ENCODE peak calls at places on chromosomes 12 and 14, in seven cellular contexts. D is CD4-positive, CD25-positive, alpha-beta regulatory T cell; M is tibial nerve; C is psoas muscle; I is right atrium auricular region; Q is left ventricle myocardium inferior; V is K562. K is an unnamed sample. For H3K4me1, the result is how much of the 10 kb centered on the place peaks cover.

GRCh38 chr12:103181366-103182152 is 224.1 kb downstream of the ASCL1 start:
- DNase-seq in D (no peak), M (no peak), C (no peak), I (no peak), Q (no peak), V (no peak), K (no peak)

GRCh38 chr12:107328442-107329133 is 235.2 kb upstream of the CRY1 start:
- DNase-seq in D (no peak), M (no peak), C (no peak), I (no peak), Q (no peak), V (no peak), K (no peak)

GRCh38 chr12:106226884-106227640 is 20.8 kb downstream of the CKAP4 start:
- DNase-seq in D (no peak), M (no peak), C (no peak), I (peak), Q (no peak), V (peak), K (no peak)

GRCh38 chr12:120265483-120266179 is at the start of gene PXN:
- DNase-seq in D (peak), M (peak), C (peak), I (peak), Q (peak), V (peak), K (peak)

GRCh38 chr14:71597955-71598659 is 334.1 kb upstream of the RGS6 start:
- DNase-seq in D (no peak), M (no peak), C (no peak), I (no peak), Q (no peak), V (no peak), K (no peak)

GRCh38 chr14:56137842-56138241 is 19.6 kb downstream of the PELI2 start:
- DNase-seq in D (no peak), M (no peak), C (no peak), I (no peak), Q (no peak), V (no peak), K (no peak)

GRCh38 chr12:70178038-70178437 is 65.2 kb upstream of the CNOT2 start:
- DNase-seq in D (no peak), M (no peak), C (no peak), I (no peak), Q (no peak), V (no peak), K (no peak)

GRCh38 chr12:119592232-119592631 is 1.3 kb upstream of the TMEM233 start:
- DNase-seq in D (no peak), M (no peak), C (no peak), I (no peak), Q (no peak), V (peak), K (no peak)

GRCh38 chr12:109743076-109743910 is 29.7 kb downstream of the FAM222A start:
- DNase-seq in D (no peak), M (peak), C (peak), I (no peak), Q (peak), V (no peak), K (peak)

GRCh38 chr12:131356485-131356884 is 354.4 kb upstream of the SFSWAP start:
- DNase-seq in D (no peak), M (no peak), C (no peak), I (no peak), Q (no peak), V (no peak), K (no peak)

GRCh38 chr14:51597511-51597920 is 54.2 kb upstream of the FRMD6 start:
- DNase-seq in D (no peak), M (no peak), C (no peak), I (no peak), Q (no peak), V (no peak), K (no peak)

GRCh38 chr14:71532349-71532748 is 399.9 kb upstream of the RGS6 start:
- DNase-seq in D (no peak), M (no peak), C (no peak), I (peak), Q (no peak), V (no peak), K (no peak)

GRCh38 chr12:99157946-99158345 is 489.6 kb upstream of the GARIN6 start:
- DNase-seq in D (no peak), M (no peak), C (no peak), I (no peak), Q (no peak), V (no peak), K (no peak)

GRCh38 chr12:3168775-3169221 is 91.6 kb downstream of the TSPAN9 start:
- DNase-seq in D (no peak), M (no peak), C (peak), I (no peak), Q (no peak), V (no peak), K (peak)

GRCh38 chr14:47674546-47675238 is 713 bp downstream of the MDGA2 start:
- DNase-seq in D (no peak), M (no peak), C (no peak), I (no peak), Q (no peak), V (no peak), K (no peak)

GRCh38 chr14:104444159-104445030 is 135.2 kb upstream of the C14orf180 start:
- DNase-seq in D (no peak), M (no peak), C (no peak), I (no peak), Q (no peak), V (no peak), K (no peak)

GRCh38 chr12:120089796-120090195 is 26.8 kb downstream of the RAB35 start:
- DNase-seq in D (no peak), M (no peak), C (no peak), I (no peak), Q (no peak), V (no peak), K (no peak)

GRCh38 chr12:47270782-47271664 is 191.3 kb upstream of the AMIGO2 start:
- DNase-seq in D (no peak), M (no peak), C (no peak), I (no peak), Q (no peak), V (no peak), K (no peak)

GRCh38 chr14:103199141-103199540 is 75.9 kb downstream of the TNFAIP2 start:
- DNase-seq in D (no peak), M (no peak), C (peak), I (peak), Q (no peak), V (no peak), K (peak)

GRCh38 chr12:93624595-93625294 is 52.3 kb downstream of the SOCS2 start:
- DNase-seq in D (no peak), M (no peak), C (no peak), I (no peak), Q (no peak), V (peak), K (no peak)

GRCh38 chr12:58602179-58602578 is 318.1 kb downstream of the LRIG3 start:
- DNase-seq in D (no peak), M (no peak), C (no peak), I (no peak), Q (no peak), V (no peak), K (no peak)

GRCh38 chr12:107990325-107990724 is 138.8 kb upstream of the WSCD2 start:
- DNase-seq in D (no peak), M (no peak), C (peak), I (no peak), Q (peak), V (peak), K (peak)

GRCh38 chr14:105486974-105487448 is 325 bp downstream of the CRIP1 start:
- DNase-seq in D (peak), M (no peak), C (peak), I (peak), Q (peak), V (no peak), K (peak)

GRCh38 chr14:57883061-57883460 is 17.2 kb upstream of the SLC35F4 start:
- DNase-seq in D (no peak), M (no peak), C (no peak), I (no peak), Q (no peak), V (no peak), K (no peak)

GRCh38 chr12:79648872-79649271 is 41.9 kb downstream of the PAWR start:
- DNase-seq in D (no peak), M (no peak), C (no peak), I (no peak), Q (no peak), V (no peak), K (no peak)

GRCh38 chr12:62251609-62251958 is 8.6 kb upstream of the USP15 start:
- DNase-seq in D (no peak), M (no peak), C (no peak), I (no peak), Q (no peak), V (no peak), K (no peak)

GRCh38 chr14:84254205-84254788 is 1275.6 kb upstream of the FLRT2 start:
- DNase-seq in D (no peak), M (no peak), C (no peak), I (no peak), Q (no peak), V (no peak), K (peak)

GRCh38 chr14:71594828-71595227 is 337.4 kb upstream of the RGS6 start:
- DNase-seq in D (no peak), M (no peak), C (no peak), I (no peak), Q (no peak), V (no peak), K (no peak)

GRCh38 chr14:74417611-74418010 is 8.4 kb downstream of the SYNDIG1L start:
- DNase-seq in D (no peak), M (no peak), C (no peak), I (no peak), Q (no peak), V (no peak), K (no peak)

GRCh38 chr14:20690848-20691640 is 2.5 kb downstream of the ANG start:
- DNase-seq in D (peak), M (no peak), C (no peak), I (peak), Q (no peak), V (peak), K (peak)

GRCh38 chr14:56294125-56294524 is 175.9 kb downstream of the PELI2 start:
- DNase-seq in D (no peak), M (no peak), C (no peak), I (no peak), Q (no peak), V (no peak), K (no peak)

GRCh38 chr12:115132145-115132544 is 448.2 kb upstream of the TBX3 start:
- DNase-seq in D (no peak), M (no peak), C (no peak), I (no peak), Q (no peak), V (no peak), K (no peak)

GRCh38 chr12:124517260-124518050 is 50.0 kb downstream of the NCOR2 start:
- DNase-seq in D (no peak), M (peak), C (peak), I (no peak), Q (peak), V (no peak), K (peak)

GRCh38 chr14:84228702-84229101 is 1301.2 kb upstream of the FLRT2 start:
- DNase-seq in D (no peak), M (no peak), C (no peak), I (no peak), Q (no peak), V (no peak), K (no peak)

GRCh38 chr12:51621155-51621922 is 30.3 kb downstream of the SCN8A start:
- DNase-seq in D (no peak), M (no peak), C (no peak), I (no peak), Q (no peak), V (no peak), K (no peak)

GRCh38 chr14:105136401-105137322 is 31.9 kb downstream of the JAG2 start:
- DNase-seq in D (no peak), M (no peak), C (no peak), I (no peak), Q (no peak), V (no peak), K (no peak)

GRCh38 chr14:50055461-50056228 is 60.7 kb downstream of the VCPKMT start:
- DNase-seq in D (no peak), M (no peak), C (no peak), I (no peak), Q (no peak), V (no peak), K (no peak)

GRCh38 chr14:104856869-104857860 is 7.9 kb upstream of the CEP170B start:
- DNase-seq in D (no peak), M (no peak), C (no peak), I (no peak), Q (no peak), V (no peak), K (no peak)

GRCh38 chr12:84341467-84342193 is 571.0 kb downstream of the SLC6A15 start:
- DNase-seq in D (no peak), M (no peak), C (no peak), I (no peak), Q (no peak), V (no peak), K (no peak)

DNA sequence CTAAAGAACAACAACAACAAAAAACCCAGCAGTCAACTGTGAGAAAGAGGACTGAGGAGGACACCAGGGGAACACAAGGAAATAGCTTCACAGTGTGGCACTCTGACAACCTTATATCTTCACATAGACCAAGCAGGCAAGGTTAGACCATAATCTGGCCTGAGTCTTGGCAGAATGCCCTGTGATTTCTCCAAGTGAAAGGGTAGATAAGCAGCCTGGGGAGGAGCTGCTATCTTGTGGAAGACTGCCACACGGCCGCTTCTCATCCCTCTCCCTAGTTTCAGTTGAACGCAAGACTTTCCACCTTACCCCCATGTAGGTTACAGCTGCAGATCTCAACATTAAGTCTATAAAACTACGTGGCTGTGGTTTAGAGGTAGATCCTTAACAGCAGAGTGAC is 3.7 kb downstream of the SLC25A21 start:
- DNase-seq in D (no peak), M (no peak), C (no peak), I (no peak), Q (no peak), V (peak), K (no peak)
- H3K27ac ChIP-seq in D (no peak), M (no peak), C (no peak), I (no peak), Q (no peak), V (peak), K (no peak)

GRCh38 chr12:101733166-101733565 is 6.1 kb downstream of the SYCP3 start:
- DNase-seq in D (no peak), M (no peak), C (no peak), I (no peak), Q (no peak), V (no peak), K (no peak)

GRCh38 chr12:101740566-101740965 is 1.3 kb upstream of the SYCP3 start:
- DNase-seq in D (no peak), M (no peak), C (no peak), I (no peak), Q (no peak), V (no peak), K (no peak)

GRCh38 chr12:101738920-101739665 is at the start of gene SYCP3:
- DNase-seq in D (no peak), M (no peak), C (no peak), I (no peak), Q (no peak), V (no peak), K (no peak)

GRCh38 chr12:101740980-101741379 is 1.7 kb upstream of the SYCP3 start:
- DNase-seq in D (no peak), M (no peak), C (no peak), I (no peak), Q (no peak), V (no peak), K (no peak)

GRCh38 chr12:101737476-101737875 is 1.8 kb downstream of the SYCP3 start:
- DNase-seq in D (no peak), M (no peak), C (no peak), I (no peak), Q (no peak), V (no peak), K (no peak)
- H3K4me1 ChIP-seq in D (under half), M (under half), C (under half), I (under half), Q (under half), V (under half), K (under half)

GRCh38 chr14:60092516-60092915 is 793 bp downstream of the PCNX4 start:
- DNase-seq in D (no peak), M (no peak), C (peak), I (no peak), Q (no peak), V (peak), K (no peak)

GRCh38 chr14:60094306-60094897 is 2.7 kb downstream of the PCNX4 start:
- DNase-seq in D (no peak), M (no peak), C (no peak), I (no peak), Q (no peak), V (peak), K (no peak)

GRCh38 chr14:60091550-60092511 is at the start of gene PCNX4:
- DNase-seq in D (peak), M (peak), C (peak), I (peak), Q (peak), V (peak), K (peak)

GRCh38 chr14:60093088-60093487 is 1.4 kb downstream of the PCNX4 start:
- DNase-seq in D (no peak), M (no peak), C (no peak), I (no peak), Q (no peak), V (no peak), K (no peak)

GRCh38 chr14:60093606-60094005 is 1.9 kb downstream of the PCNX4 start:
- DNase-seq in D (no peak), M (no peak), C (no peak), I (no peak), Q (no peak), V (no peak), K (no peak)
- H3K27ac ChIP-seq in D (no peak), M (peak), C (peak), I (peak), Q (peak), V (peak), K (peak)

DNA sequence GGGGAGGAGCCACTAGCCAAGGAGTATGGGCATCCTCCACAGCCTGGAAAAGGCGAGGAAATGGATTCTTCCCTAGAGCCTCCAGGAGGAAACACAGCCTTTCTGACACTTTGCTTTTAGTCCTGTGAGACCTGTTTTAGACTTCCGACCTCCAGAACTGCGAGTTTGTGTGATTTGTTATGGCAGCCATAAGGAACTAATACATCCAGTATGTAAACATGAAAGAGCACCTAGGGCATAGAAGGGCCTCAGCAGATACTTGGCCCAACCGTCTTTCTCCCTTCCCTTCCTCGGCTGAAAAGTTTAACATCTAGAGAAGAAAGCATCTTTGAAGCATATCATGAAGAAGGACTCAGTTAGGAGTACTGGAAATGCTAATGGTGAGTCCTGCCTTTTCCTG is 3.6 kb downstream of the HIP1R start:
- DNase-seq in D (no peak), M (no peak), C (no peak), I (no peak), Q (no peak), V (no peak), K (no peak)
- H3K4me1 ChIP-seq in D (under half), M (under half), C (under half), I (under half), Q (half or more), V (under half), K (under half)

GRCh38 chr14:100028990-100029677 is 36.1 kb upstream of the EVL start:
- DNase-seq in D (no peak), M (no peak), C (no peak), I (no peak), Q (no peak), V (no peak), K (no peak)

GRCh38 chr14:100027771-100028490 is 37.3 kb upstream of the EVL start:
- DNase-seq in D (no peak), M (no peak), C (no peak), I (no peak), Q (no peak), V (no peak), K (no peak)

GRCh38 chr14:100022772-100023451 is 42.3 kb upstream of the EVL start:
- DNase-seq in D (no peak), M (no peak), C (peak), I (no peak), Q (peak), V (no peak), K (peak)

GRCh38 chr14:100020623-100021022 is 44.6 kb upstream of the EVL start:
- DNase-seq in D (no peak), M (no peak), C (no peak), I (no peak), Q (no peak), V (no peak), K (no peak)

DNA sequence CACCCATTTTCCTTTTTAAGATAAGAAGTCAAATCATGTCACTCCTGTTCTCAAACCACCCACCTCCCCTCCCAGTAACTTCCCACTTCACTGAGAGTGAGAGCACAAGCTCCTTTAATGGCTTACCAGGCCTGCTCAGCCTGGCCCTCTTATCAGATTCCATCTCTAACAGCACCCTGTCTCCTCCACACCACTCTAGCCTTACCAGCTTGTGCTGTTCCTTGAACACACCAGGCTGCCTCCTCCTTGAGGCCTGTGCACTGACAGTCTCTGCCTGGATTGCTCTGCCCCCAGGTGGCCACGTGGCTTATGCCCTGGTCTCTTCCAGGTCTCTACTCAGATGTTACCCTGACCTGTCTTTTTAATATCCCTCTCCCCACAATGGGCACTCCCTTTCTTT is 40.1 kb upstream of the EVL start:
- DNase-seq in D (no peak), M (no peak), C (no peak), I (no peak), Q (no peak), V (peak), K (no peak)
- H3K27ac ChIP-seq in D (no peak), M (no peak), C (no peak), I (no peak), Q (no peak), V (peak), K (peak)

DNA sequence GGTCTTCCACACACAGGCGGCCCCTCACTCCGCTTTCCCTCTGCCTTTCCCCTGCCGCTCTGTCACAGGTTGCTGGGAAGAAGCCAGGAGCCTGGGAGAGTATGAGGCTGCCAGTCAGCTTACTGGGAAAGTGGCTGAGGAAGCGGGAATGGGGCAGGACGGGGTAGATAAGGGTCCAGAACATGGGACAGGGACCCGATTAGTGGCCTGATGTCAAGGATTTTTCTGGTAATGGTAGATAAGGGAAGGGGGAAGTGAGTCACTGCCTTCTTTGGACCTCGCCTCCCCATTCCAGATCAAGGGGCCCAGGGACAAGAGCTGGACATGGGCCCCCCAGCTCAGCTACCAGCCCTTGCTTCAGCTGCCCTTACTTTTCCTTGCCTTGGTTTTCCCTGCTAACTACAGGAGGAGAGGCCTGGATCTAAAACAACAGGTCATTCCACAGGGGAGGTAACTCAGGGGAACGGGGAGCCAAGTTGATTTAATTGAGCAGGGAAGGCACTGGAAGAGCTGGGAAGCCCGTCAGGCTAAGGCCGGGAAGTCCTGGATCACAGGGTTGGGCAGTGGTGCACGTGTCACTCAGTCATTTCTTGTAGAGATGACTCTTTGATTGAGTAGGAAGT is 3.5 kb upstream of the LPAR5 start:
- DNase-seq in D (no peak), M (no peak), C (no peak), I (no peak), Q (no peak), V (peak), K (no peak)
- H3K4me1 ChIP-seq in D (under half), M (under half), C (under half), I (under half), Q (under half), V (under half), K (under half)

K was measured in uterus.